ENCODE peak calls at places on chromosomes 12 and 14, in six cellular contexts. One of them, this sample, is unnamed.
A peak's percentile ranks its signal among the peaks of the same experiment; 100 is the strongest.

GRCh38 chr12:50686976-50687375 is 76.9 kb upstream of the ATF1 start:
- DNase-seq in suprapubic skin: no peak
- DNase-seq in adrenal gland: no peak
- DNase-seq in psoas muscle: no peak
- DNase-seq in BJ: no peak
- DNase-seq in OCI-LY7: no peak
- DNase-seq in this sample: no peak

GRCh38 chr14:99266181-99267178 is 5.5 kb downstream of the BCL11B start:
- DNase-seq in suprapubic skin: peak; percentile 88
- DNase-seq in adrenal gland: peak; percentile 86
- DNase-seq in psoas muscle: peak; percentile 65
- DNase-seq in BJ: no peak
- DNase-seq in OCI-LY7: peak; percentile 58
- DNase-seq in this sample: peak; percentile 74

GRCh38 chr12:64611430-64612286 is 1.4 kb downstream of the RASSF3 start:
- DNase-seq in suprapubic skin: no peak
- DNase-seq in adrenal gland: peak; percentile 67
- DNase-seq in psoas muscle: no peak
- DNase-seq in BJ: no peak
- DNase-seq in OCI-LY7: peak; percentile 37
- DNase-seq in this sample: peak; percentile 84

GRCh38 chr14:51873221-51873893 is 12.9 kb downstream of the GNG2 start:
- DNase-seq in suprapubic skin: no peak
- DNase-seq in adrenal gland: no peak
- DNase-seq in psoas muscle: no peak
- DNase-seq in BJ: peak; percentile 98
- DNase-seq in OCI-LY7: peak; percentile 13
- DNase-seq in this sample: no peak

GRCh38 chr12:632102-632696 is 31.0 kb downstream of the NINJ2 start:
- DNase-seq in suprapubic skin: peak; percentile 52
- DNase-seq in adrenal gland: no peak
- DNase-seq in psoas muscle: peak; percentile 35
- DNase-seq in BJ: peak; percentile 88
- DNase-seq in OCI-LY7: no peak
- DNase-seq in this sample: no peak

GRCh38 chr14:68397827-68398226 is 395.0 kb downstream of the ZFP36L1 start:
- DNase-seq in suprapubic skin: no peak
- DNase-seq in adrenal gland: no peak
- DNase-seq in psoas muscle: no peak
- DNase-seq in BJ: peak; percentile 73
- DNase-seq in OCI-LY7: no peak
- DNase-seq in this sample: no peak

GRCh38 chr14:60805881-60806569 is 71.5 kb downstream of the MNAT1 start:
- DNase-seq in suprapubic skin: no peak
- DNase-seq in adrenal gland: no peak
- DNase-seq in psoas muscle: no peak
- DNase-seq in BJ: peak; percentile 37
- DNase-seq in OCI-LY7: no peak
- DNase-seq in this sample: no peak

GRCh38 chr14:90281261-90281660 is 24.9 kb downstream of the PSMC1 start:
- DNase-seq in suprapubic skin: no peak
- DNase-seq in adrenal gland: no peak
- DNase-seq in psoas muscle: no peak
- DNase-seq in BJ: peak; percentile 49
- DNase-seq in OCI-LY7: no peak
- DNase-seq in this sample: no peak

GRCh38 chr14:103101257-103101963 is 6.9 kb downstream of the EXOC3L4 start:
- DNase-seq in suprapubic skin: no peak
- DNase-seq in adrenal gland: no peak
- DNase-seq in psoas muscle: no peak
- DNase-seq in BJ: no peak
- DNase-seq in OCI-LY7: no peak
- DNase-seq in this sample: no peak
- H3K4me3 ChIP-seq in suprapubic skin: no peak overlapping the region
- H3K4me3 ChIP-seq in adrenal gland: no peak overlapping the region
- H3K4me3 ChIP-seq in psoas muscle: no peak overlapping the region
- H3K4me3 ChIP-seq in BJ: no peak overlapping the region
- H3K4me3 ChIP-seq in OCI-LY7: no peak overlapping the region
- H3K4me3 ChIP-seq in this sample: no peak overlapping the region

DNA sequence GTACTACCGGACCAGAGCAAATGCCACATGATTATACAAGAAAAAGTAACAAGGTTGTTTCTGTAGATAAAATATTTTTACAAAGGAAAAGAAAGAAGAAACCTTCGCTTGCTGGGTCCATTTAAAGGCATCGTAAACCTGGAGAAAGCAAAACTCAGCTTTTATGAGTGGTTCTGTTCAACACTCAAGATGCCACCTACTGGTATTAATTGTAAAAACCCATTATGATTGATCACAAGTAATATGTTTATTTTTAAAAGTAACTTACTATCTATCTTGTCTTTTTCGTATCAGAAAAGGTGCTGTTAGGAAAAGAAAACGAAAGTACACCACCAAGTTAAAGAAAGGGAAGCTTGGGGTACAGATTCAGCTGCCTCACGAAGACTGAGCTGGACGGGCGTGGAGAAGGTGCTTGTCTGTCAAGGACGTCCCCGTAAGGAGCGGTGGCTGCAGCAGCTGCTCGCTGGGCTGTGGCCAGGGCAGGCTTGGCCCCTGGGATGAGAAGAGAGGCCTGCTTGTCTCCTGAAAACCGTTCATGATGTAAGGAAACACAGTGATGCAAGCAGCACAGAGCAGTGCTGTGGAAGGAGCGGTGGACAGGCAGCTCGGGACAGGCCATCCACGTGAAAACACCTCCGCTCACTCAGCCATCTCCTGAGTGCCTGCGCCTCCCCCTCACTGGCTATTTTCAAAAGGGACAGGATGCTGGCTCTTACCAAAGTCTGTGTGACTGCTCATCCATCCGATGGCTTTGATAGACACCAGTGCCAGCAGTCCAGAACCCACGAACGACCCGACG is 25.0 kb downstream of the SLC15A4 start:
- DNase-seq in suprapubic skin: no peak
- DNase-seq in adrenal gland: no peak
- DNase-seq in psoas muscle: peak; percentile 57
- DNase-seq in BJ: no peak
- DNase-seq in OCI-LY7: no peak
- DNase-seq in this sample: peak; percentile 52
- TF ChIP-seq CTCF in suprapubic skin: no peak
- TF ChIP-seq CTCF in adrenal gland: no peak
- TF ChIP-seq CTCF in psoas muscle: peak; percentile 21
- TF ChIP-seq CTCF in BJ: no peak
- TF ChIP-seq CTCF in OCI-LY7: peak; percentile 80
- TF ChIP-seq CTCF in this sample: no peak

DNA sequence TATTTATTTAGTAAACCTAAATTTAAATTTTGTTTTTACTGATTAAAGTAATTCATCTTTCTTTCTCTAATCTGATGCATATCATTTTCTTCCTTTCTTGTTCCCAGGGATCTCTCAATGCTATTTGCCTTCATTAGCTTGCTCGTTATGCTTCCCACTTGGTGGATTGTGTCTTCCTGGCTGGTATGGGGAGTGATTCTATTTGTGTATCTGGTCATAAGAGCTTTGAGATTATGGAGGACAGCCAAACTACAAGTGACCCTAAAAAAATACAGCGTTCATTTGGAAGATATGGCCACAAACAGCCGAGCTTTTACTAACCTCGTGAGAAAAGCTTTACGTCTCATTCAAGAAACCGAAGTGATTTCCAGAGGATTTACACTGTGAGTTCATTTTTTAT is 48.6 kb downstream of the VEZT start:
- DNase-seq in suprapubic skin: no peak
- DNase-seq in adrenal gland: no peak
- DNase-seq in psoas muscle: no peak
- DNase-seq in BJ: no peak
- DNase-seq in OCI-LY7: no peak
- DNase-seq in this sample: no peak
- H3K36me3 ChIP-seq in suprapubic skin: peaks cover 40% of the 10 kb centered on the region
- H3K36me3 ChIP-seq in adrenal gland: no peaks in the 10 kb centered on the region
- H3K36me3 ChIP-seq in psoas muscle: peaks cover 81% of the 10 kb centered on the region
- H3K36me3 ChIP-seq in BJ: no peaks in the 10 kb centered on the region
- H3K36me3 ChIP-seq in OCI-LY7: peaks cover 93% of the 10 kb centered on the region
- H3K36me3 ChIP-seq in this sample: peaks cover 7% of the 10 kb centered on the region

DNA sequence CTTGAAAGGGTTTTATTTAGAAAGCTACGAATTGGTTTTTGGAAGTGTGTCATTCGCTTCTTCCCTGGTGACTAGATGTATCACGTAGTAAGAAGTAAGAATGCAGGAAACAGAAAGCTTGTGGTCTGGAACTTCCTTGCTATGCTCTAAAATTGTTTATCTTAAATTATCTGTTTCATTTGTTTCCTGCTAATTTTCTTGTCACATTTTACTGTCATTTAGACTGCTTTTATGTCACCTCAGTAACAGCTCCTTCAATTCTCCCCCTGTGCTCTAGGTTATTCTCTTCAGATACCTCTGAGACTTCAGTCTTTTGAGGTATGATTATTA is 671 bp upstream of the CD69 start:
- DNase-seq in suprapubic skin: no peak
- DNase-seq in adrenal gland: no peak
- DNase-seq in psoas muscle: no peak
- DNase-seq in BJ: no peak
- DNase-seq in OCI-LY7: no peak
- DNase-seq in this sample: no peak
- H3K4me3 ChIP-seq in suprapubic skin: no peak overlapping the region
- H3K4me3 ChIP-seq in adrenal gland: no peak overlapping the region
- H3K4me3 ChIP-seq in psoas muscle: no peak overlapping the region
- H3K4me3 ChIP-seq in BJ: no peak overlapping the region
- H3K4me3 ChIP-seq in OCI-LY7: peak overlapping the region; percentile 67
- H3K4me3 ChIP-seq in this sample: no peak overlapping the region